ENCODE peak calls at places on chromosomes 12 and 14, in seven cellular contexts. S is CD4-positive, alpha-beta memory T cell; U is heart right ventricle; Z is IMR-90; K is psoas muscle; F is SK-N-SH; W is suprapubic skin. R is an unnamed sample.

GRCh38 chr12:89880695-89881350 is 172.2 kb upstream of the ATP2B1 start:
- DNase-seq in S (peak; percentile 79), U (no peak), Z (no peak), K (no peak), F (no peak), W (no peak), R (peak; percentile 42)

GRCh38 chr12:26205298-26205697 is 9.9 kb downstream of the SSPN start:
- DNase-seq in S (no peak), U (no peak), Z (no peak), K (no peak), F (no peak), W (no peak), R (no peak)

GRCh38 chr12:50537538-50537919 is 32.7 kb downstream of the DIP2B start:
- DNase-seq in S (no peak), U (no peak), Z (peak; percentile 85), K (no peak), F (no peak), W (no peak), R (no peak)

GRCh38 chr12:68445836-68446235 is 113.7 kb upstream of the MDM1 start:
- DNase-seq in S (no peak), U (no peak), Z (peak; percentile 51), K (no peak), F (no peak), W (no peak), R (no peak)

GRCh38 chr12:6124411-6125151 is at the start of gene VWF:
- DNase-seq in S (no peak), U (peak; percentile 55), Z (no peak), K (no peak), F (no peak), W (peak; percentile 42), R (no peak)

GRCh38 chr14:106518054-106518943 is 991.9 kb downstream of the TMEM121 start:
- DNase-seq in S (peak; percentile 77), U (no peak), Z (no peak), K (peak; percentile 34), F (peak; percentile 11), W (no peak), R (peak; percentile 88)

GRCh38 chr14:77303417-77304156 is 17.1 kb downstream of the POMT2 start:
- DNase-seq in S (no peak), U (no peak), Z (peak; percentile 97), K (no peak), F (no peak), W (no peak), R (no peak)

GRCh38 chr12:121009744-121010143 is 6.5 kb downstream of the C12orf43 start:
- DNase-seq in S (no peak), U (no peak), Z (peak; percentile 42), K (no peak), F (no peak), W (no peak), R (peak; percentile 45)

GRCh38 chr12:3132636-3133409 is 55.6 kb downstream of the TSPAN9 start:
- DNase-seq in S (no peak), U (peak; percentile 77), Z (peak; percentile 72), K (no peak), F (peak; percentile 60), W (no peak), R (no peak)

GRCh38 chr12:127014079-127014478 is 1252.9 kb upstream of the TMEM132C start:
- DNase-seq in S (no peak), U (no peak), Z (no peak), K (no peak), F (no peak), W (no peak), R (no peak)

GRCh38 chr12:32106517-32107366 is at the start of gene BICD1:
- DNase-seq in S (peak; percentile 66), U (peak; percentile 92), Z (peak; percentile 87), K (peak; percentile 91), F (peak; percentile 96), W (peak; percentile 92), R (peak; percentile 73)

GRCh38 chr12:100926669-100927248 is 132.2 kb downstream of the ANO4 start:
- DNase-seq in S (no peak), U (no peak), Z (peak; percentile 14), K (no peak), F (no peak), W (no peak), R (no peak)

GRCh38 chr12:68200854-68201253 is 24.8 kb downstream of the IL26 start:
- DNase-seq in S (no peak), U (no peak), Z (no peak), K (no peak), F (no peak), W (no peak), R (peak; percentile 37)

GRCh38 chr12:95004610-95005009 is 1.1 kb upstream of the NDUFA12 start:
- DNase-seq in S (no peak), U (no peak), Z (peak; percentile 24), K (no peak), F (no peak), W (no peak), R (no peak)

GRCh38 chr12:14576896-14577295 is 9.2 kb upstream of the PLBD1 start:
- DNase-seq in S (peak; percentile 5), U (no peak), Z (no peak), K (no peak), F (no peak), W (no peak), R (no peak)

GRCh38 chr12:130514149-130514551 is 176.5 kb downstream of the PIWIL1 start:
- DNase-seq in S (no peak), U (no peak), Z (no peak), K (no peak), F (peak; percentile 45), W (no peak), R (no peak)

GRCh38 chr12:32120419-32120818 is 13.8 kb downstream of the BICD1 start:
- DNase-seq in S (no peak), U (no peak), Z (peak; percentile 40), K (no peak), F (no peak), W (no peak), R (no peak)

GRCh38 chr12:67070307-67070600 is 198.9 kb upstream of the CAND1 start:
- DNase-seq in S (no peak), U (no peak), Z (no peak), K (no peak), F (peak; percentile 2), W (no peak), R (no peak)
- H3K4me3 ChIP-seq in S (no peak overlapping the region), U (no peak overlapping the region), Z (no peak overlapping the region), K (no peak overlapping the region), F (peak overlapping the region; percentile 60), W (no peak overlapping the region), R (no peak overlapping the region)

GRCh38 chr14:68945190-68945584 is 33.9 kb downstream of the ACTN1 start:
- DNase-seq in S (no peak), U (no peak), Z (no peak), K (no peak), F (no peak), W (no peak), R (no peak)
- H3K4me3 ChIP-seq in S (no peak overlapping the region), U (no peak overlapping the region), Z (no peak overlapping the region), K (no peak overlapping the region), F (no peak overlapping the region), W (no peak overlapping the region), R (no peak overlapping the region)

DNA sequence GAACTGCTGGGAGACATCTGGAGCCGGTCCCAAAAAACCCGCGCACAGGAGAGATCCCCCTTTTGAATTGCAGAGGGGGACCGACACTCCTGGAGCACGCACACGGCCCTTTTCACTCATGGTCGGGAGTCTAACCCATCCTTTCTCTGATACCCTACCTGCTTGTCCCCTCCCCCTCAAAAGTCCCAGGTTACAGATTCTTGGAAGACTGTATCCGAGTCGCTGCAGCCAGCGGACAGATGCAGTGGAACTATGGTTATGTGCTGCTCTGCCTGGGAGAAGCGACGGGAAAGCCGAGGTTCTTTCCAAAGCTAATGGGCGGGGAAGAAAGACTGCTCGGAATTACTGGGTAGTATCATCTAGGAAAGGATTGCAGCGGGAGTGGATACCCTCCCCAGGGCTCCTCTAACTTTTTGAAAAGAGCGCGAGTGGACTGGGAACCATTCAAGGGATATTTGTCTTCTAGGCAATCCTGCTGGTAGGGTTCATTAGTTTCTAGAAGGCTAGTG is 1.5 kb downstream of the PTHLH start:
- DNase-seq in S (no peak), U (peak; percentile 11), Z (no peak), K (no peak), F (peak; percentile 21), W (no peak), R (no peak)
- H3K4me3 ChIP-seq in S (no peak overlapping the region), U (peak overlapping the region; percentile 57), Z (no peak overlapping the region), K (peak overlapping the region; percentile 65), F (peak overlapping the region; percentile 51), W (peak overlapping the region; percentile 68), R (no peak overlapping the region)

GRCh38 chr14:74634964-74635363 is 22.9 kb upstream of the LTBP2 start:
- DNase-seq in S (no peak), U (no peak), Z (no peak), K (no peak), F (no peak), W (no peak), R (no peak)

GRCh38 chr14:74635831-74636230 is 23.8 kb upstream of the LTBP2 start:
- DNase-seq in S (no peak), U (no peak), Z (no peak), K (no peak), F (no peak), W (no peak), R (no peak)

GRCh38 chr14:74638066-74638465 is 26.0 kb upstream of the LTBP2 start:
- DNase-seq in S (no peak), U (no peak), Z (no peak), K (no peak), F (peak; percentile 59), W (no peak), R (no peak)

GRCh38 chr14:74637184-74637562 is 25.1 kb upstream of the LTBP2 start:
- DNase-seq in S (no peak), U (no peak), Z (no peak), K (no peak), F (no peak), W (no peak), R (no peak)

GRCh38 chr14:74636424-74637183 is 24.6 kb upstream of the LTBP2 start:
- DNase-seq in S (no peak), U (no peak), Z (no peak), K (no peak), F (no peak), W (no peak), R (no peak)
- H3K4me3 ChIP-seq in S (no peak overlapping the region), U (no peak overlapping the region), Z (no peak overlapping the region), K (no peak overlapping the region), F (no peak overlapping the region), W (no peak overlapping the region), R (no peak overlapping the region)

DNA sequence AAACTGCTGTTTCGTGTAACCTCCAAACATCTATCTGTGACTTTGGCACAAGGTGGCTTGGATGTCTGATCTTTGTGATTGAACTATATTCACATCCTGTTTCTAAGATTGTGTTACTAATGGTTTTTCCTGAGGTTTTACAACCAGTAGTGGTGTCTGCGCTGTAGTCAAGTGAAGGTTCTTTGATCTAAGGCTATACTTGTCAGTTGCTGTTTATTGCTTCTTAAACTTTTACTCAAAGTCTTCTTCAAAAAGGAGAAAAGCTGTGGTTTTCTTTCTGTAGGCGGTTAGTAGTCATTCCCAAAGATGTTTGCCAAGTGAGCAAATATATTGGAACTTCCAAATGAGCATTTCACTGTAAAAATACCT is 12.3 kb upstream of the CALM1 start:
- DNase-seq in S (peak; percentile 73), U (no peak), Z (peak; percentile 46), K (no peak), F (no peak), W (no peak), R (peak; percentile 90)
- H3K4me3 ChIP-seq in S (peak overlapping the region; percentile 95), U (peak overlapping the region; percentile 67), Z (no peak overlapping the region), K (peak overlapping the region; percentile 76), F (no peak overlapping the region), W (no peak overlapping the region), R (peak overlapping the region; percentile 62)

R was measured in Jurkat, Clone E6-1.